ENCODE peak calls at places on chromosomes 12 and 14, in seven cellular contexts. B is MM.1S, L is neural progenitor cell, A is GM23338, R is HCT116, Y is hepatocyte, E is PC-3. Z is an unnamed sample.

GRCh38 chr12:62930546-62931425 is 4.2 kb downstream of the PPM1H start:
- DNase-seq in Y (no peak), A (peak; percentile 39), B (no peak), R (no peak), L (no peak), E (peak; percentile 57), Z (no peak)

GRCh38 chr14:88904206-88904647 is 79.8 kb downstream of the TTC8 start:
- DNase-seq in E (no peak), Y (no peak), R (no peak), A (no peak), B (no peak), L (no peak), Z (no peak)

GRCh38 chr14:92412912-92413311 is 89.9 kb downstream of the SLC24A4 start:
- DNase-seq in E (no peak), R (no peak), L (no peak), A (no peak), Y (peak; percentile 42), B (no peak), Z (no peak)

GRCh38 chr12:120104924-120105323 is 11.6 kb downstream of the RAB35 start:
- DNase-seq in R (no peak), L (no peak), Y (no peak), A (no peak), B (no peak), E (no peak), Z (no peak)

GRCh38 chr14:73634333-73634833 is 10.4 kb upstream of the DNAL1 start:
- DNase-seq in Y (peak; percentile 66), B (no peak), A (peak; percentile 94), E (peak; percentile 40), R (no peak), L (peak; percentile 82), Z (peak; percentile 28)

GRCh38 chr14:36254020-36254614 is 66.3 kb downstream of the MBIP start:
- DNase-seq in B (no peak), R (no peak), A (peak; percentile 76), L (peak; percentile 44), Y (peak; percentile 30), E (peak; percentile 25), Z (peak; percentile 35)

GRCh38 chr12:131903270-131904255 is 9.1 kb downstream of the ULK1 start:
- DNase-seq in Y (no peak), A (no peak), R (no peak), L (no peak), E (no peak), B (no peak), Z (no peak)

GRCh38 chr14:101004176-101004575 is 100.7 kb upstream of the RTL1 start:
- DNase-seq in B (no peak), L (no peak), R (no peak), E (no peak), A (no peak), Y (no peak), Z (no peak)

GRCh38 chr14:101033006-101033405 is 129.5 kb upstream of the RTL1 start:
- DNase-seq in L (no peak), Y (no peak), R (no peak), E (no peak), B (no peak), A (no peak), Z (no peak)

GRCh38 chr12:80777587-80777986 is 60.9 kb downstream of the MYF5 start:
- DNase-seq in B (no peak), E (no peak), Y (no peak), R (no peak), A (no peak), L (no peak), Z (peak; percentile 4)

GRCh38 chr12:83140135-83140534 is 453.4 kb downstream of the TMTC2 start:
- DNase-seq in Y (no peak), A (no peak), B (no peak), R (no peak), E (no peak), L (no peak), Z (no peak)

GRCh38 chr12:7302536-7303113 is 1.2 kb upstream of the ACSM4 start:
- DNase-seq in E (no peak), B (no peak), Y (no peak), R (no peak), L (no peak), A (no peak), Z (no peak)

GRCh38 chr12:30622509-30622908 is 73.2 kb downstream of the IPO8 start:
- DNase-seq in R (no peak), L (no peak), Y (no peak), E (peak; percentile 48), B (no peak), A (no peak), Z (peak; percentile 82)

GRCh38 chr12:27682534-27682933 is 13.7 kb upstream of the REP15 start:
- DNase-seq in A (no peak), B (no peak), L (no peak), E (no peak), R (no peak), Y (no peak), Z (peak; percentile 52)

GRCh38 chr14:67911506-67911905 is 91.9 kb downstream of the RAD51B start:
- DNase-seq in R (no peak), Y (no peak), B (no peak), E (no peak), A (no peak), L (no peak), Z (no peak)

GRCh38 chr12:112806721-112807120 is 15.2 kb downstream of the RPH3A start:
- DNase-seq in A (no peak), L (no peak), B (no peak), E (no peak), Y (no peak), R (no peak), Z (no peak)

GRCh38 chr14:102659797-102660196 is 67.3 kb downstream of the RCOR1 start:
- DNase-seq in E (peak; percentile 47), R (no peak), A (no peak), B (no peak), L (no peak), Y (no peak), Z (peak; percentile 83)

GRCh38 chr14:31829256-31829923 is 247.7 kb upstream of the ARHGAP5 start:
- DNase-seq in Y (peak; percentile 44), E (peak; percentile 13), R (no peak), B (no peak), A (peak; percentile 21), L (peak; percentile 6), Z (peak; percentile 66)

GRCh38 chr12:19778822-19779221 is 339.5 kb downstream of the AEBP2 start:
- DNase-seq in Y (no peak), R (no peak), A (no peak), E (no peak), B (no peak), L (no peak), Z (no peak)

GRCh38 chr12:4274960-4275868 is 1.7 kb downstream of the CCND2 start:
- DNase-seq in E (no peak), B (no peak), A (peak; percentile 73), L (peak; percentile 53), R (no peak), Y (peak; percentile 53), Z (peak; percentile 57)

GRCh38 chr14:62800577-62800976 is 244.7 kb downstream of the KCNH5 start:
- DNase-seq in R (no peak), A (no peak), B (no peak), L (no peak), E (peak; percentile 4), Y (no peak), Z (no peak)

GRCh38 chr12:116123511-116124258 is 153.8 kb downstream of the MED13L start:
- DNase-seq in R (no peak), A (no peak), L (peak; percentile 86), E (peak; percentile 76), Y (peak; percentile 28), B (no peak), Z (peak; percentile 64)

GRCh38 chr14:55773984-55774581 is 194.1 kb downstream of the KTN1 start:
- DNase-seq in Y (no peak), E (no peak), R (no peak), L (no peak), B (no peak), A (no peak), Z (no peak)

DNA sequence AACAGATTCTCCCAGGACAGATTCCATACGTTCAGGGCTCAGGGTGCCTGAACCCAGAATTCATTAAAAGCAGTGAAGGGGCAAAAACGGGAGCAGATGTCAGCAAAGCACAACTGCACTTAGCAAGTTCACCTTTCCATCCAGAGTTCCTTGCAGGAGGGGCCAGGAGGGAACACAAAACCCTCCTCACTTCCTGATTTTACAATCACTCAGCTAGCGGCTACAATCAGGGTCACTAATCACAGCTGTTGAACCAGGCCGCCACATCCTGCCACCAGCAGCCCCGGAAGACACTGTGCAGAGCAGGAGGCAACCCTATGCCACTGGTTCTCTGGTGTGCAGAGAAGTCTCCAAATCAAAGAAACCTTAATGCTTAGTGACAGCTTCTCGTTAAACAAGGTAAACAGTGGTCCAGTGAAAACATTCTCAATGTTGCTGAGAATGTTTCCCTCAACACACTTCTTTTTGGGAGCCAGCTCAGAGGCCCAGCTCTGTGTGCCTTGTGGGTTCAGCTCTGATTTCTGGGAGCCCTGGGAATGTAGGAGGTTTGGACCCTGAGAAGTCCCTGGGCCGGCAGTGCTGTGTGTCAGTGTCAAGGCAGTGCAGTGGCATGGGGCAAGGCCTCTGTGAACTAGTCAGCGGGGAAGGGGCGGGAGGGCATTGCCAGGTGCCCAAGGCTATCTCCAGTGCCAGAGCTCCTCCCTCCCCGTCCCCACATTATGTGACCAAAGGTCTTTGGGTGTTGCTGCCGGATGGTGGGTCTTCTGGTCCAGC is 54.5 kb downstream of the VCPKMT start:
- DNase-seq in L (no peak), R (no peak), Y (peak; percentile 62), A (no peak), E (peak; percentile 63), B (no peak), Z (peak; percentile 28)
- TF ChIP-seq EZH2phosphoT487 in L (no peak), R (no peak), Y (no peak), A (no peak), E (no peak), B (no peak), Z (no peak)

GRCh38 chr14:51328942-51329350 is 88.9 kb downstream of the TMX1 start:
- DNase-seq in R (no peak), A (no peak), Y (no peak), L (no peak), E (no peak), B (no peak), Z (peak; percentile 84)
- H3K4me1 ChIP-seq in R (peaks cover 3% of the 10 kb centered on the region), A (no peaks in the 10 kb centered on the region), Y (peaks cover 10% of the 10 kb centered on the region), L (peaks cover 6% of the 10 kb centered on the region), E (peaks cover 15% of the 10 kb centered on the region), B (peaks cover 4% of the 10 kb centered on the region), Z (peaks cover 30% of the 10 kb centered on the region)

GRCh38 chr12:49345048-49345839 is 1.4 kb upstream of the DNAJC22 start:
- DNase-seq in B (no peak), A (peak; percentile 64), E (peak; percentile 23), R (no peak), Y (peak; percentile 70), L (peak; percentile 81), Z (peak; percentile 60)

GRCh38 chr12:49346659-49347306 is at the start of gene DNAJC22:
- DNase-seq in B (peak; percentile 7), A (peak; percentile 44), L (peak; percentile 74), R (no peak), E (peak; percentile 50), Y (peak; percentile 73), Z (peak; percentile 60)

GRCh38 chr12:49342914-49343731 is 3.6 kb upstream of the DNAJC22 start:
- DNase-seq in Y (peak; percentile 32), L (no peak), B (no peak), R (no peak), E (no peak), A (peak; percentile 46), Z (peak; percentile 33)

GRCh38 chr12:49345840-49346658 is 639 bp upstream of the DNAJC22 start:
- DNase-seq in Y (peak; percentile 23), L (no peak), R (no peak), B (no peak), A (peak; percentile 81), E (no peak), Z (peak; percentile 33)

GRCh38 chr12:49344486-49345047 is 2.1 kb upstream of the DNAJC22 start:
- DNase-seq in B (no peak), R (no peak), A (peak; percentile 17), L (no peak), E (no peak), Y (no peak), Z (no peak)
- TF ChIP-seq EZH2 in B (no peak), R (no peak), A (peak; percentile 54), L (no peak), E (no peak), Y (no peak), Z (no peak)

GRCh38 chr12:100987552-100988277 is 193.1 kb downstream of the ANO4 start:
- DNase-seq in E (peak; percentile 66), Y (peak; percentile 68), L (peak; percentile 77), R (peak; percentile 19), B (peak; percentile 94), A (peak; percentile 80), Z (peak; percentile 93)
- TF ChIP-seq EZH2phosphoT487 in E (no peak), Y (no peak), L (no peak), R (no peak), B (no peak), A (no peak), Z (no peak)

Z was measured in GM23248.